ENCODE peak calls at places on chromosomes 13 and 19, in eight cellular contexts. Q is HFFc6, C is fibroblast of mammary gland, S is RWPE1, P is H1, M is neural crest cell, X is GM13977, A is type B pancreatic cell. B is an unnamed sample.

GRCh38 chr13:22736084-22736767 is 444.6 kb upstream of the SGCG start:
- DNase-seq in Q (no peak), C (no peak), S (no peak), P (no peak), M (no peak), X (no peak), A (no peak), B (no peak)

GRCh38 chr19:16206046-16206605 is 8.4 kb downstream of the AP1M1 start:
- DNase-seq in Q (no peak), C (no peak), S (no peak), P (no peak), M (no peak), X (no peak), A (no peak), B (no peak)

GRCh38 chr19:49442793-49443365 is 1.6 kb upstream of the SLC17A7 start:
- DNase-seq in Q (peak), C (peak), S (peak), P (peak), M (peak), X (peak), A (peak), B (peak)

GRCh38 chr13:45055198-45055901 is 65.0 kb upstream of the GTF2F2 start:
- DNase-seq in Q (peak), C (peak), S (peak), P (no peak), M (no peak), X (peak), A (no peak), B (peak)

GRCh38 chr13:75049936-75050335 is 432.0 kb downstream of the TBC1D4 start:
- DNase-seq in Q (no peak), C (no peak), S (no peak), P (no peak), M (no peak), X (no peak), A (no peak), B (no peak)

GRCh38 chr13:45496942-45497341 is 32.2 kb downstream of the COG3 start:
- DNase-seq in Q (peak), C (no peak), S (no peak), P (no peak), M (no peak), X (no peak), A (no peak), B (no peak)

GRCh38 chr13:26881154-26881553 is 120.6 kb upstream of the GPR12 start:
- DNase-seq in Q (peak), C (peak), S (peak), P (no peak), M (no peak), X (no peak), A (no peak), B (no peak)

GRCh38 chr19:506404-507285 is 652 bp upstream of the TPGS1 start:
- DNase-seq in Q (peak), C (peak), S (peak), P (peak), M (peak), X (peak), A (peak), B (peak)

GRCh38 chr19:17726136-17726741 is 7.0 kb downstream of the MAP1S start:
- DNase-seq in Q (no peak), C (no peak), S (no peak), P (no peak), M (no peak), X (no peak), A (no peak), B (no peak)

GRCh38 chr19:42419309-42419708 is 7.9 kb downstream of the LIPE start:
- DNase-seq in Q (no peak), C (no peak), S (no peak), P (no peak), M (no peak), X (no peak), A (no peak), B (peak)

GRCh38 chr13:85896516-85897450 is 97.6 kb upstream of the SLITRK6 start:
- DNase-seq in Q (no peak), C (no peak), S (peak), P (no peak), M (no peak), X (no peak), A (no peak), B (no peak)

GRCh38 chr13:83815598-83815997 is 66.7 kb downstream of the SLITRK1 start:
- DNase-seq in Q (no peak), C (no peak), S (no peak), P (no peak), M (no peak), X (no peak), A (no peak), B (no peak)

GRCh38 chr13:107421028-107421427 is 794.3 kb downstream of the LIG4 start:
- DNase-seq in Q (no peak), C (peak), S (no peak), P (no peak), M (no peak), X (no peak), A (no peak), B (no peak)

GRCh38 chr13:51806571-51806970 is 2.6 kb upstream of the DHRS12 start:
- DNase-seq in Q (peak), C (peak), S (no peak), P (no peak), M (no peak), X (no peak), A (no peak), B (no peak)

GRCh38 chr19:3721131-3721899 is 13.1 kb downstream of the TJP3 start:
- DNase-seq in Q (peak), C (peak), S (peak), P (peak), M (peak), X (peak), A (peak), B (peak)

GRCh38 chr19:50657672-50658437 is 8.6 kb downstream of the C19orf81 start:
- DNase-seq in Q (peak), C (peak), S (peak), P (peak), M (peak), X (peak), A (peak), B (peak)

GRCh38 chr13:28299941-28300340 is 161.6 kb downstream of the PAN3 start:
- DNase-seq in Q (no peak), C (no peak), S (no peak), P (no peak), M (no peak), X (no peak), A (no peak), B (no peak)

GRCh38 chr13:102682727-102683126 is 12.1 kb downstream of the METTL21C start:
- DNase-seq in Q (no peak), C (no peak), S (no peak), P (no peak), M (no peak), X (no peak), A (no peak), B (no peak)

GRCh38 chr13:90545070-90545840 is 802.2 kb upstream of the MIR17HG start:
- DNase-seq in Q (no peak), C (no peak), S (peak), P (no peak), M (no peak), X (no peak), A (no peak), B (no peak)

GRCh38 chr19:29812080-29812880 is 489 bp downstream of the CCNE1 start:
- DNase-seq in Q (no peak), C (no peak), S (no peak), P (no peak), M (no peak), X (no peak), A (no peak), B (no peak)

GRCh38 chr19:42965204-42965603 is 28.2 kb upstream of the PSG7 start:
- DNase-seq in Q (peak), C (peak), S (peak), P (no peak), M (no peak), X (no peak), A (no peak), B (no peak)

GRCh38 chr19:18415177-18415867 is 3.9 kb upstream of the SSBP4 start:
- DNase-seq in Q (peak), C (peak), S (no peak), P (no peak), M (no peak), X (no peak), A (no peak), B (no peak)

GRCh38 chr19:33554821-33555220 is 33.2 kb upstream of the PEPD start:
- DNase-seq in Q (no peak), C (no peak), S (no peak), P (no peak), M (no peak), X (no peak), A (no peak), B (no peak)

GRCh38 chr13:29713841-29714240 is 118.4 kb upstream of the SLC7A1 start:
- DNase-seq in Q (peak), C (peak), S (peak), P (no peak), M (no peak), X (no peak), A (no peak), B (no peak)
- TF ChIP-seq CTCF in Q (peak), C (peak), S (peak), P (peak), M (peak), X (peak), A (peak), B (peak)

GRCh38 chr13:30865131-30866009 is 40.7 kb upstream of the MEDAG start:
- DNase-seq in Q (peak), C (peak), S (peak), P (peak), M (peak), X (peak), A (peak), B (peak)
- TF ChIP-seq CTCF in Q (peak), C (peak), S (peak), P (peak), M (peak), X (peak), A (peak), B (peak)

GRCh38 chr19:12733369-12733896 is 1.1 kb downstream of the TRIR start:
- DNase-seq in Q (peak), C (peak), S (peak), P (no peak), M (no peak), X (peak), A (no peak), B (peak)
- TF ChIP-seq CTCF in Q (peak), C (peak), S (no peak), P (peak), M (peak), X (peak), A (peak), B (peak)

GRCh38 chr13:106376411-106377112 is 158.9 kb downstream of the EFNB2 start:
- DNase-seq in Q (peak), C (peak), S (peak), P (no peak), M (no peak), X (no peak), A (no peak), B (no peak)
- TF ChIP-seq CTCF in Q (peak), C (peak), S (no peak), P (peak), M (no peak), X (no peak), A (peak), B (no peak)

DNA sequence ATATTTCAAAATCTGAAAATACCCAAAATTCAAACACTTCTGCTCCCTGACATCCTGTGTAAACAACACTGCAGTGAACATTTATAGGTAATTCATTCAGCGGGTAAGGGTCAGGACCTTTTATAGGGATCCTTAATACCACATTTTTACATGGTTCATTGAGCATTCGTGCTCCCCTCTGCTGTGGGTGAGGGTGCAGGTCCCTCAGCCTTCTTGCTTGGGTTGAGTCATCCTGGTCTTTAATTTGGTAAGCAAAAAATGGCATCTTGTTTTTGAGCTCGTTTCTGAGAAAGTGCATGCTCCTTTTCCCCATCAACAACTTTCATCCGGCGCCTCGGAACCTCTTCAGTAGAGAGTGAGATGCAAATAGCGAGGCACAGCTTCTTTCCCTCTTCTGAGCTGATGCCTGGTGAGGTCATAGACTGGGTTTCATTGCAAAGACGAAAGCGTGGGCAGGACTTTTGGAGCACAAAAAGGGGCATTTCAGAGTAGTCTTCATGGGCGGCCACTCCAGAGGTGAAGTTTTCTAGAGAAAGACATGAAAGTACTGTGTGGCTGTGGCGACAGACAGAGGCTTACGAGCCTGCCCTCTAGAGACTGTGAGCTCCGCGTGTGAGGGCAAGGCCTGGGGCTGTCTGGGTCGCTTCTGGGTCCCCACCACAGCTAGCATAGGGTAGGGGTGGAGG is 44.5 kb downstream of the BBC3 start:
- DNase-seq in Q (no peak), C (no peak), S (no peak), P (no peak), M (no peak), X (peak), A (no peak), B (peak)
- TF ChIP-seq CTCF in Q (no peak), C (no peak), S (no peak), P (no peak), M (no peak), X (peak), A (no peak), B (no peak)

GRCh38 chr19:45975296-45975695 is 1.6 kb upstream of the NOVA2 start:
- DNase-seq in Q (no peak), C (no peak), S (no peak), P (no peak), M (no peak), X (no peak), A (no peak), B (no peak)
- TF ChIP-seq CTCF in Q (no peak), C (no peak), S (no peak), P (no peak), M (no peak), X (no peak), A (no peak), B (no peak)

DNA sequence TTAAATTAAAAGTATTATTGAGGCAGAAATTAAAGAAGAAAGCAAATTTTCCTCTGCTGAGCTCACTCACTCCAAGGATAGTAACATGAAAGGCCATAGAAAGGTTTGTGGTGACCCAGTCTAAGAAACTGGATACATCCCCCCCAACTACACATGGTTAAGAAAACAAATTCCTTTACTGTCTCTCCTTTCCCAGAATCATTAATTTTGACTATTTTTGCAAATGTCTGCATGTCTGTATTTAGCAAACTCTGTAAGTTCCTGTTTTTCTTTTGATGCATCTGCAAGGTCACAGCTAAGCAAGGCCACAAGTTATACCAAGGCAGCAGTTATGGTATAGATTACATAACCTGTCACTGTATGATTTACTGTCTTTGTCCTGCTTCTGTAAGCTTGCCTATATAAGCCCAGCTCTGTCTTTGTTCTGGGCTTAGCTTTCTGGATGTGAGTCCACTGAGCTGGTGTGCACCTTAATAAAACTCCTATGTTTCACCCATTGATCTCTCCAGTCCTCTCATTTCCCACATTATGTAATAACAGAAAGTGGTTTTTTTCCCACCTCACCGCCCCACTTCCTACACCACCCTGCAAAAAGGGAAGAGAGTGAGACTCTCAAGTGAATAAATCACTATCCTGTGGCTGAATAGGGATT is 8.5 kb upstream of the ZNF83 start:
- DNase-seq in Q (no peak), C (peak), S (no peak), P (no peak), M (no peak), X (no peak), A (no peak), B (no peak)
- TF ChIP-seq CTCF in Q (no peak), C (no peak), S (no peak), P (no peak), M (no peak), X (no peak), A (no peak), B (no peak)

GRCh38 chr19:35692010-35692409 is 12.3 kb upstream of the ZBTB32 start:
- DNase-seq in Q (no peak), C (no peak), S (no peak), P (no peak), M (no peak), X (no peak), A (no peak), B (no peak)
- TF ChIP-seq CTCF in Q (no peak), C (no peak), S (no peak), P (no peak), M (no peak), X (no peak), A (no peak), B (no peak)